ENCODE peak calls at places on chromosomes 11 and 22, in five cellular contexts. One of them, this sample, is unnamed.

GRCh38 chr11:112318193-112318592 is 57.5 kb upstream of the PLET1 start:
- DNase-seq in T-helper 9 cell: no peak
- DNase-seq in GM13977: no peak
- DNase-seq in ecto neural progenitor cell: no peak
- DNase-seq in activated gamma-delta T cell treated with anti-CD3 and anti-CD28 coated beads, Interleukin-2, amount 50 U/mL, for 16 hours: no peak
- DNase-seq in this sample: peak; percentile 92

GRCh38 chr11:118885831-118886571 is 2.3 kb downstream of the CXCR5 start:
- DNase-seq in T-helper 9 cell: no peak
- DNase-seq in GM13977: peak; percentile 13
- DNase-seq in ecto neural progenitor cell: no peak
- DNase-seq in activated gamma-delta T cell treated with anti-CD3 and anti-CD28 coated beads, Interleukin-2, amount 50 U/mL, for 16 hours: no peak
- DNase-seq in this sample: no peak

GRCh38 chr11:71365626-71366025 is 82.6 kb downstream of the DHCR7 start:
- DNase-seq in T-helper 9 cell: no peak
- DNase-seq in GM13977: no peak
- DNase-seq in ecto neural progenitor cell: no peak
- DNase-seq in activated gamma-delta T cell treated with anti-CD3 and anti-CD28 coated beads, Interleukin-2, amount 50 U/mL, for 16 hours: no peak
- DNase-seq in this sample: no peak

GRCh38 chr11:3157381-3158130 is 7.6 kb downstream of the OSBPL5 start:
- DNase-seq in T-helper 9 cell: no peak
- DNase-seq in GM13977: no peak
- DNase-seq in ecto neural progenitor cell: no peak
- DNase-seq in activated gamma-delta T cell treated with anti-CD3 and anti-CD28 coated beads, Interleukin-2, amount 50 U/mL, for 16 hours: no peak
- DNase-seq in this sample: no peak

GRCh38 chr22:36536717-36537116 is 7.8 kb upstream of the EIF3D start:
- DNase-seq in T-helper 9 cell: no peak
- DNase-seq in GM13977: no peak
- DNase-seq in ecto neural progenitor cell: no peak
- DNase-seq in activated gamma-delta T cell treated with anti-CD3 and anti-CD28 coated beads, Interleukin-2, amount 50 U/mL, for 16 hours: no peak
- DNase-seq in this sample: no peak

GRCh38 chr11:1039481-1040427 is 3.2 kb upstream of the MUC6 start:
- DNase-seq in T-helper 9 cell: no peak
- DNase-seq in GM13977: no peak
- DNase-seq in ecto neural progenitor cell: no peak
- DNase-seq in activated gamma-delta T cell treated with anti-CD3 and anti-CD28 coated beads, Interleukin-2, amount 50 U/mL, for 16 hours: no peak
- DNase-seq in this sample: no peak

GRCh38 chr11:350723-351255 is 18.5 kb upstream of the B4GALNT4 start:
- DNase-seq in T-helper 9 cell: no peak
- DNase-seq in GM13977: no peak
- DNase-seq in ecto neural progenitor cell: no peak
- DNase-seq in activated gamma-delta T cell treated with anti-CD3 and anti-CD28 coated beads, Interleukin-2, amount 50 U/mL, for 16 hours: no peak
- DNase-seq in this sample: peak; percentile 91

GRCh38 chr11:68127791-68128681 is 6.8 kb upstream of the CHKA start:
- DNase-seq in T-helper 9 cell: no peak
- DNase-seq in GM13977: no peak
- DNase-seq in ecto neural progenitor cell: peak; percentile 89
- DNase-seq in activated gamma-delta T cell treated with anti-CD3 and anti-CD28 coated beads, Interleukin-2, amount 50 U/mL, for 16 hours: no peak
- DNase-seq in this sample: peak; percentile 86

GRCh38 chr22:27107824-27108223 is 450.4 kb downstream of the MIAT start:
- DNase-seq in T-helper 9 cell: no peak
- DNase-seq in GM13977: no peak
- DNase-seq in ecto neural progenitor cell: no peak
- DNase-seq in activated gamma-delta T cell treated with anti-CD3 and anti-CD28 coated beads, Interleukin-2, amount 50 U/mL, for 16 hours: no peak
- DNase-seq in this sample: peak; percentile 93

GRCh38 chr22:46961591-46962290 is 199.3 kb downstream of the TBC1D22A start:
- DNase-seq in T-helper 9 cell: no peak
- DNase-seq in GM13977: no peak
- DNase-seq in ecto neural progenitor cell: no peak
- DNase-seq in activated gamma-delta T cell treated with anti-CD3 and anti-CD28 coated beads, Interleukin-2, amount 50 U/mL, for 16 hours: no peak
- DNase-seq in this sample: no peak

GRCh38 chr11:112745958-112746357 is 215.3 kb upstream of the NCAM1 start:
- DNase-seq in T-helper 9 cell: no peak
- DNase-seq in GM13977: no peak
- DNase-seq in ecto neural progenitor cell: no peak
- DNase-seq in activated gamma-delta T cell treated with anti-CD3 and anti-CD28 coated beads, Interleukin-2, amount 50 U/mL, for 16 hours: no peak
- DNase-seq in this sample: no peak

GRCh38 chr11:44766112-44766971 is 39.6 kb downstream of the TSPAN18 start:
- DNase-seq in T-helper 9 cell: no peak
- DNase-seq in GM13977: no peak
- DNase-seq in ecto neural progenitor cell: no peak
- DNase-seq in activated gamma-delta T cell treated with anti-CD3 and anti-CD28 coated beads, Interleukin-2, amount 50 U/mL, for 16 hours: no peak
- DNase-seq in this sample: peak; percentile 96

GRCh38 chr11:124839051-124839971 is 25.9 kb upstream of the ROBO3 start:
- DNase-seq in T-helper 9 cell: no peak
- DNase-seq in GM13977: peak; percentile 33
- DNase-seq in ecto neural progenitor cell: peak; percentile 70
- DNase-seq in activated gamma-delta T cell treated with anti-CD3 and anti-CD28 coated beads, Interleukin-2, amount 50 U/mL, for 16 hours: no peak
- DNase-seq in this sample: no peak

GRCh38 chr11:73426184-73426845 is 50.1 kb downstream of the RELT start:
- DNase-seq in T-helper 9 cell: no peak
- DNase-seq in GM13977: no peak
- DNase-seq in ecto neural progenitor cell: no peak
- DNase-seq in activated gamma-delta T cell treated with anti-CD3 and anti-CD28 coated beads, Interleukin-2, amount 50 U/mL, for 16 hours: no peak
- DNase-seq in this sample: no peak

GRCh38 chr22:44486538-44486937 is 11.5 kb downstream of the RTL6 start:
- DNase-seq in T-helper 9 cell: no peak
- DNase-seq in GM13977: no peak
- DNase-seq in ecto neural progenitor cell: no peak
- DNase-seq in activated gamma-delta T cell treated with anti-CD3 and anti-CD28 coated beads, Interleukin-2, amount 50 U/mL, for 16 hours: no peak
- DNase-seq in this sample: peak; percentile 16

GRCh38 chr11:2931771-2932738 is 2.8 kb upstream of the PHLDA2 start:
- DNase-seq in T-helper 9 cell: no peak
- DNase-seq in GM13977: peak; percentile 30
- DNase-seq in ecto neural progenitor cell: no peak
- DNase-seq in activated gamma-delta T cell treated with anti-CD3 and anti-CD28 coated beads, Interleukin-2, amount 50 U/mL, for 16 hours: no peak
- DNase-seq in this sample: no peak

GRCh38 chr11:112229746-112230433 is 3.7 kb downstream of the PTS start:
- DNase-seq in T-helper 9 cell: no peak
- DNase-seq in GM13977: no peak
- DNase-seq in ecto neural progenitor cell: no peak
- DNase-seq in activated gamma-delta T cell treated with anti-CD3 and anti-CD28 coated beads, Interleukin-2, amount 50 U/mL, for 16 hours: no peak
- DNase-seq in this sample: peak; percentile 93

GRCh38 chr11:130180491-130180890 is 20.9 kb downstream of the ST14 start:
- DNase-seq in T-helper 9 cell: no peak
- DNase-seq in GM13977: no peak
- DNase-seq in ecto neural progenitor cell: no peak
- DNase-seq in activated gamma-delta T cell treated with anti-CD3 and anti-CD28 coated beads, Interleukin-2, amount 50 U/mL, for 16 hours: no peak
- DNase-seq in this sample: no peak

GRCh38 chr11:64378335-64378884 is 19.4 kb downstream of the RPS6KA4 start:
- DNase-seq in T-helper 9 cell: no peak
- DNase-seq in GM13977: no peak
- DNase-seq in ecto neural progenitor cell: no peak
- DNase-seq in activated gamma-delta T cell treated with anti-CD3 and anti-CD28 coated beads, Interleukin-2, amount 50 U/mL, for 16 hours: no peak
- DNase-seq in this sample: no peak

GRCh38 chr11:128095459-128096096 is 491.8 kb downstream of the ETS1 start:
- DNase-seq in T-helper 9 cell: no peak
- DNase-seq in GM13977: no peak
- DNase-seq in ecto neural progenitor cell: no peak
- DNase-seq in activated gamma-delta T cell treated with anti-CD3 and anti-CD28 coated beads, Interleukin-2, amount 50 U/mL, for 16 hours: no peak
- DNase-seq in this sample: peak; percentile 65

This sample was measured in fibroblast of villous mesenchyme.